ENCODE peak calls at places on chromosome 13, in four cellular contexts. One of them, this sample, is unnamed.

GRCh38 chr13:48054601-48055000 is 17.1 kb downstream of the NUDT15 start:
- DNase-seq in SK-N-SH: no peak
- DNase-seq in HL-60: no peak
- DNase-seq in K562: no peak
- DNase-seq in this sample: no peak

GRCh38 chr13:95191821-95192220 is 109.4 kb downstream of the ABCC4 start:
- DNase-seq in SK-N-SH: peak; percentile 77
- DNase-seq in HL-60: no peak
- DNase-seq in K562: peak; percentile 62
- DNase-seq in this sample: peak; percentile 91

GRCh38 chr13:100392709-100393630 is 195.6 kb downstream of the GGACT start:
- DNase-seq in SK-N-SH: no peak
- DNase-seq in HL-60: peak; percentile 84
- DNase-seq in K562: peak; percentile 82
- DNase-seq in this sample: peak; percentile 67

GRCh38 chr13:85347251-85347650 is 452.0 kb downstream of the SLITRK6 start:
- DNase-seq in SK-N-SH: no peak
- DNase-seq in HL-60: no peak
- DNase-seq in K562: no peak
- DNase-seq in this sample: no peak

GRCh38 chr13:89565711-89566110 is 1781.8 kb upstream of the MIR17HG start:
- DNase-seq in SK-N-SH: no peak
- DNase-seq in HL-60: no peak
- DNase-seq in K562: no peak
- DNase-seq in this sample: no peak

GRCh38 chr13:41179593-41180250 is 14.6 kb downstream of the KBTBD7 start:
- DNase-seq in SK-N-SH: no peak
- DNase-seq in HL-60: no peak
- DNase-seq in K562: no peak
- DNase-seq in this sample: no peak

GRCh38 chr13:113919761-113920160 is 54.1 kb downstream of the C13orf46 start:
- DNase-seq in SK-N-SH: no peak
- DNase-seq in HL-60: no peak
- DNase-seq in K562: no peak
- DNase-seq in this sample: no peak

GRCh38 chr13:23856008-23856750 is 33.0 kb downstream of the MIPEP start:
- DNase-seq in SK-N-SH: no peak
- DNase-seq in HL-60: no peak
- DNase-seq in K562: no peak
- DNase-seq in this sample: peak; percentile 51

GRCh38 chr13:112782433-112783010 is 92.7 kb downstream of the ATP11A start:
- DNase-seq in SK-N-SH: peak; percentile 42
- DNase-seq in HL-60: no peak
- DNase-seq in K562: no peak
- DNase-seq in this sample: no peak

GRCh38 chr13:40102854-40103253 is 447.4 kb downstream of the COG6 start:
- DNase-seq in SK-N-SH: no peak
- DNase-seq in HL-60: no peak
- DNase-seq in K562: peak; percentile 13
- DNase-seq in this sample: no peak

GRCh38 chr13:50309872-50310594 is 294.8 kb downstream of the KCNRG start:
- DNase-seq in SK-N-SH: no peak
- DNase-seq in HL-60: no peak
- DNase-seq in K562: peak; percentile 51
- DNase-seq in this sample: peak; percentile 27

GRCh38 chr13:77381059-77381458 is 54.2 kb upstream of the MYCBP2 start:
- DNase-seq in SK-N-SH: no peak
- DNase-seq in HL-60: no peak
- DNase-seq in K562: no peak
- DNase-seq in this sample: no peak

GRCh38 chr13:92175330-92175729 is 776.9 kb downstream of the GPC5 start:
- DNase-seq in SK-N-SH: peak; percentile 62
- DNase-seq in HL-60: no peak
- DNase-seq in K562: no peak
- DNase-seq in this sample: peak; percentile 67

GRCh38 chr13:111940892-111941291 is 126.1 kb upstream of the SOX1 start:
- DNase-seq in SK-N-SH: no peak
- DNase-seq in HL-60: no peak
- DNase-seq in K562: no peak
- DNase-seq in this sample: no peak

GRCh38 chr13:45626731-45627374 is 11.3 kb upstream of the ERICH6B start:
- DNase-seq in SK-N-SH: peak; percentile 40
- DNase-seq in HL-60: no peak
- DNase-seq in K562: no peak
- DNase-seq in this sample: no peak

GRCh38 chr13:49561064-49561410 is 24.3 kb downstream of the RCBTB1 start:
- DNase-seq in SK-N-SH: peak; percentile 63
- DNase-seq in HL-60: no peak
- DNase-seq in K562: no peak
- DNase-seq in this sample: no peak

GRCh38 chr13:77207943-77208342 is 119.0 kb downstream of the MYCBP2 start:
- DNase-seq in SK-N-SH: no peak
- DNase-seq in HL-60: no peak
- DNase-seq in K562: peak; percentile 3
- DNase-seq in this sample: peak; percentile 7

GRCh38 chr13:74073231-74073630 is 61.0 kb downstream of the KLF12 start:
- DNase-seq in SK-N-SH: no peak
- DNase-seq in HL-60: no peak
- DNase-seq in K562: no peak
- DNase-seq in this sample: no peak

GRCh38 chr13:98963917-98964316 is 13.9 kb downstream of the DOCK9 start:
- DNase-seq in SK-N-SH: no peak
- DNase-seq in HL-60: no peak
- DNase-seq in K562: no peak
- DNase-seq in this sample: no peak

GRCh38 chr13:30479154-30479553 is 13.4 kb upstream of the HMGB1 start:
- DNase-seq in SK-N-SH: no peak
- DNase-seq in HL-60: no peak
- DNase-seq in K562: no peak
- DNase-seq in this sample: no peak
- TF ChIP-seq REST in SK-N-SH: no peak
- TF ChIP-seq REST in HL-60: no peak
- TF ChIP-seq REST in K562: no peak
- TF ChIP-seq REST in this sample: no peak

DNA sequence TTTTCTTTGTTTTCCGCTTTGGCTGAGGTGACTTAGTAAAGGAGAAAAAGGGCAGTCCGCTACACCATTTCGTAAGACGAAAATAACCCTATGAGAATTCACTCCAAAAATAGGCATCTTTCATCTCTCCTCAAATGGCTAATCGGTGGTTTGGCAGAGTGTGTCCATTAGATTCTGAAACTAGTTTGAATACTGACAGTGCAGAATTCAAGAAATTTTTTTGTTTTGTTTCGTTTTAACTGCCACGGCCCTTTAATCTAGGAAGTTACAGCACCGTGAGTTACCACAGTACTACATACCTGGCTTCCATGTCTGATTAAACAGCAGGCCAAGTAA is 159.3 kb downstream of the RNF17 start:
- DNase-seq in SK-N-SH: peak; percentile 39
- DNase-seq in HL-60: no peak
- DNase-seq in K562: peak; percentile 13
- DNase-seq in this sample: no peak
- TF ChIP-seq REST in SK-N-SH: no peak
- TF ChIP-seq REST in HL-60: peak; percentile 4
- TF ChIP-seq REST in K562: no peak
- TF ChIP-seq REST in this sample: no peak

GRCh38 chr13:80050252-80050651 is 290.7 kb downstream of the SPRY2 start:
- DNase-seq in SK-N-SH: no peak
- DNase-seq in HL-60: no peak
- DNase-seq in K562: no peak
- DNase-seq in this sample: no peak

GRCh38 chr13:80047406-80047805 is 293.5 kb downstream of the SPRY2 start:
- DNase-seq in SK-N-SH: no peak
- DNase-seq in HL-60: no peak
- DNase-seq in K562: no peak
- DNase-seq in this sample: no peak

GRCh38 chr13:80048802-80049201 is 292.1 kb downstream of the SPRY2 start:
- DNase-seq in SK-N-SH: no peak
- DNase-seq in HL-60: peak; percentile 92
- DNase-seq in K562: peak; percentile 13
- DNase-seq in this sample: peak; percentile 38

GRCh38 chr13:80052286-80052685 is 288.6 kb downstream of the SPRY2 start:
- DNase-seq in SK-N-SH: no peak
- DNase-seq in HL-60: no peak
- DNase-seq in K562: no peak
- DNase-seq in this sample: no peak

GRCh38 chr13:80048030-80048429 is 292.9 kb downstream of the SPRY2 start:
- DNase-seq in SK-N-SH: no peak
- DNase-seq in HL-60: no peak
- DNase-seq in K562: no peak
- DNase-seq in this sample: no peak
- TF ChIP-seq REST in SK-N-SH: no peak
- TF ChIP-seq REST in HL-60: no peak
- TF ChIP-seq REST in K562: no peak
- TF ChIP-seq REST in this sample: no peak

GRCh38 chr13:59409211-59409610 is 754.5 kb downstream of the DIAPH3 start:
- DNase-seq in SK-N-SH: no peak
- DNase-seq in HL-60: no peak
- DNase-seq in K562: no peak
- DNase-seq in this sample: peak; percentile 48

GRCh38 chr13:59408738-59409137 is 755.0 kb downstream of the DIAPH3 start:
- DNase-seq in SK-N-SH: no peak
- DNase-seq in HL-60: no peak
- DNase-seq in K562: no peak
- DNase-seq in this sample: no peak

GRCh38 chr13:59413121-59413520 is 750.6 kb downstream of the DIAPH3 start:
- DNase-seq in SK-N-SH: no peak
- DNase-seq in HL-60: no peak
- DNase-seq in K562: no peak
- DNase-seq in this sample: no peak

GRCh38 chr13:59415498-59415897 is 748.2 kb downstream of the DIAPH3 start:
- DNase-seq in SK-N-SH: no peak
- DNase-seq in HL-60: no peak
- DNase-seq in K562: no peak
- DNase-seq in this sample: no peak

GRCh38 chr13:59409651-59410200 is 754.0 kb downstream of the DIAPH3 start:
- DNase-seq in SK-N-SH: no peak
- DNase-seq in HL-60: no peak
- DNase-seq in K562: no peak
- DNase-seq in this sample: peak; percentile 86
- TF ChIP-seq REST in SK-N-SH: no peak
- TF ChIP-seq REST in HL-60: no peak
- TF ChIP-seq REST in K562: no peak
- TF ChIP-seq REST in this sample: no peak

GRCh38 chr13:26965976-26966375 is 205.4 kb upstream of the GPR12 start:
- DNase-seq in SK-N-SH: no peak
- DNase-seq in HL-60: no peak
- DNase-seq in K562: no peak
- DNase-seq in this sample: no peak
- TF ChIP-seq REST in SK-N-SH: no peak
- TF ChIP-seq REST in HL-60: no peak
- TF ChIP-seq REST in K562: no peak
- TF ChIP-seq REST in this sample: no peak

GRCh38 chr13:81106348-81106747 is 765.4 kb upstream of the SPRY2 start:
- DNase-seq in SK-N-SH: no peak
- DNase-seq in HL-60: no peak
- DNase-seq in K562: no peak
- DNase-seq in this sample: no peak

DNA sequence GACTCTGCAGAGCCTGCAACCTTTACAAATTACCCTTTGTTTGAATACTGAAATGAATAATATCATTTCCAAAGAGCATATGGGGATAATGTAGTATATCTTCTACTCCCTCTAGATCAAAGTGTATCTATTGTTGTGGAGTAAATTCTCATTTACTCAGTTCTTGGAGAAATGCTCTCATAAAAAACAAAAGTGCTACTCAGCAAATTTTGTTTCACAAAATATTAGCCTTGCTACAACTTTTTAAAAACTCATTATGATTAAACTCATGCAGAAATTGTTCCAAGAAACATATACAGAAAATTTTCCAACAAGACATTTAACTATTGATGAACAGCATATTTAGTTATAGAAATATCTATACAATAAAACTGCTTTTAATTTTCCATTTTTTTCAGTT is 763.4 kb upstream of the SPRY2 start:
- DNase-seq in SK-N-SH: no peak
- DNase-seq in HL-60: no peak
- DNase-seq in K562: no peak
- DNase-seq in this sample: no peak
- TF ChIP-seq REST in SK-N-SH: no peak
- TF ChIP-seq REST in HL-60: no peak
- TF ChIP-seq REST in K562: no peak
- TF ChIP-seq REST in this sample: no peak

GRCh38 chr13:28535734-28536133 is 40.8 kb upstream of the FLT1 start:
- DNase-seq in SK-N-SH: no peak
- DNase-seq in HL-60: no peak
- DNase-seq in K562: no peak
- DNase-seq in this sample: no peak
- TF ChIP-seq REST in SK-N-SH: no peak
- TF ChIP-seq REST in HL-60: no peak
- TF ChIP-seq REST in K562: no peak
- TF ChIP-seq REST in this sample: no peak

GRCh38 chr13:31073859-31074718 is 87.6 kb downstream of the HSPH1 start:
- DNase-seq in SK-N-SH: no peak
- DNase-seq in HL-60: no peak
- DNase-seq in K562: no peak
- DNase-seq in this sample: no peak
- TF ChIP-seq REST in SK-N-SH: no peak
- TF ChIP-seq REST in HL-60: no peak
- TF ChIP-seq REST in K562: no peak
- TF ChIP-seq REST in this sample: no peak

DNA sequence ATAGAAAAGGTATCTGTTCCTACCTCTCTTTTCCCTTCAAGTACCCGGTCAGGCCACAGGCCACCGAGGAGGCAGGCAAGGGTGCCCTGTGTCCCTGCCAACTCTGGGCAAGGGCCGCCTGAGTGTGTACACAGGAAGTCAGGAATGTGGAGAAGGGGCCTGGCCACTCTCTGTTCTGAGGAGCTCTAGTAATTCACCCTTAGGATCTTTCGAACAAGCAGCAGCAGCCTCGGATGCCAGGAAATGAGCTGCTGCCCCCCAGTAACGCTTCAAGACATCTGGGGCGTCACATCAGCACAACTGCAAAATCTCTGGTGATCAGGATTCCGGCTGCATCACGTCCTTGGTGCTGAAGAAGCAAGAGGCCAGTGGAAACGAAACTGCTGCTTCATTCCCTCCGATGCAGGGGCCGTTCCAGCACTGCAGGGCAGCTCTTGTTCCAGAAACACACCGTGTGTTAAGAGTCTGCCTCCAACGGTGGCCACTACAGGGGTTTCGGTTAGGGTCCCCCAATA is 2.0 kb downstream of the RAB20 start:
- DNase-seq in SK-N-SH: no peak
- DNase-seq in HL-60: no peak
- DNase-seq in K562: no peak
- DNase-seq in this sample: no peak
- TF ChIP-seq REST in SK-N-SH: no peak
- TF ChIP-seq REST in HL-60: no peak
- TF ChIP-seq REST in K562: no peak
- TF ChIP-seq REST in this sample: no peak

This sample was measured in GM23338.